ENCODE peak calls at places on chromosomes 2 and 18, in five cellular contexts. V, G, J, T and W are unnamed samples.

GRCh38 chr18:24027156-24027555 is 12.6 kb downstream of the TTC39C start:
- DNase-seq in V (no peak), G (no peak), J (no peak), T (no peak), W (no peak)

GRCh38 chr2:208036357-208036756 is 11.0 kb upstream of the PLEKHM3 start:
- DNase-seq in V (no peak), G (no peak), J (no peak), T (no peak), W (no peak)

GRCh38 chr2:78546843-78547242 is 478.7 kb upstream of the REG3G start:
- DNase-seq in V (no peak), G (no peak), J (no peak), T (no peak), W (no peak)

GRCh38 chr18:58058720-58059119 is 14.7 kb downstream of the NEDD4L start:
- DNase-seq in V (no peak), G (no peak), J (no peak), T (no peak), W (no peak)

GRCh38 chr2:3789246-3789645 is 85.9 kb downstream of the DCDC2C start:
- DNase-seq in V (no peak), G (no peak), J (no peak), T (no peak), W (no peak)

GRCh38 chr18:332007-332406 is 64.2 kb upstream of the THOC1 start:
- DNase-seq in V (no peak), G (no peak), J (no peak), T (no peak), W (no peak)

GRCh38 chr2:112031916-112032582 is 23.0 kb upstream of the TMEM87B start:
- DNase-seq in V (no peak), G (no peak), J (no peak), T (no peak), W (no peak)

GRCh38 chr2:176421291-176422050 is 152.2 kb downstream of the MTX2 start:
- DNase-seq in V (no peak), G (no peak), J (no peak), T (no peak), W (no peak)

GRCh38 chr18:51486735-51487366 is 289.4 kb upstream of the MEX3C start:
- DNase-seq in V (no peak), G (no peak), J (no peak), T (no peak), W (no peak)

GRCh38 chr2:177489719-177490301 is 97.2 kb downstream of the AGPS start:
- DNase-seq in V (no peak), G (no peak), J (no peak), T (no peak), W (peak; percentile 8)

GRCh38 chr2:215313219-215313656 is 1.4 kb downstream of the ATIC start:
- DNase-seq in V (no peak), G (no peak), J (no peak), T (no peak), W (no peak)

GRCh38 chr18:34999734-35000397 is 41.3 kb upstream of the MAPRE2 start:
- DNase-seq in V (no peak), G (no peak), J (no peak), T (no peak), W (no peak)

GRCh38 chr2:10868465-10869314 is 43.0 kb upstream of the KCNF1 start:
- DNase-seq in V (no peak), G (no peak), J (no peak), T (no peak), W (no peak)

GRCh38 chr18:48790869-48791635 is 159.7 kb downstream of the SMAD7 start:
- DNase-seq in V (no peak), G (no peak), J (no peak), T (peak; percentile 3), W (no peak)

GRCh38 chr2:234874347-234875046 is 77.3 kb upstream of the SH3BP4 start:
- DNase-seq in V (no peak), G (no peak), J (no peak), T (no peak), W (no peak)

GRCh38 chr2:231228974-231229373 is 30.5 kb downstream of the ARMC9 start:
- DNase-seq in V (no peak), G (no peak), J (no peak), T (no peak), W (no peak)

GRCh38 chr18:371616-371998 is 103.8 kb upstream of the THOC1 start:
- DNase-seq in V (no peak), G (no peak), J (no peak), T (no peak), W (no peak)

GRCh38 chr2:202508686-202509085 is 126.1 kb upstream of the FAM117B start:
- DNase-seq in V (no peak), G (no peak), J (no peak), T (no peak), W (no peak)

GRCh38 chr2:40325111-40325510 is 126.8 kb downstream of the SLC8A1 start:
- DNase-seq in V (no peak), G (no peak), J (no peak), T (no peak), W (no peak)

GRCh38 chr2:238267341-238267710 is 21.1 kb downstream of the PER2 start:
- DNase-seq in V (no peak), G (no peak), J (no peak), T (no peak), W (no peak)

GRCh38 chr2:28779020-28779419 is 27.4 kb downstream of the PPP1CB start:
- DNase-seq in V (no peak), G (no peak), J (no peak), T (no peak), W (no peak)

GRCh38 chr2:42847596-42848151 is 55.3 kb upstream of the HAAO start:
- DNase-seq in V (no peak), G (no peak), J (no peak), T (no peak), W (no peak)

GRCh38 chr2:172096661-172097547 is 5.8 kb downstream of the DLX2 start:
- DNase-seq in V (no peak), G (no peak), J (no peak), T (no peak), W (no peak)

GRCh38 chr2:20836521-20836920 is 13.6 kb upstream of the LDAH start:
- DNase-seq in V (no peak), G (no peak), J (no peak), T (no peak), W (no peak)

GRCh38 chr2:45796500-45796899 is 145.0 kb downstream of the PRKCE start:
- DNase-seq in V (no peak), G (no peak), J (no peak), T (no peak), W (no peak)

GRCh38 chr2:209933499-209934458 is 68.7 kb upstream of the RPE start:
- DNase-seq in V (peak; percentile 40), G (peak; percentile 40), J (peak; percentile 11), T (peak; percentile 53), W (no peak)

GRCh38 chr2:113052767-113053166 is at the start of gene IL36B:
- DNase-seq in V (no peak), G (no peak), J (no peak), T (no peak), W (no peak)